ENCODE peak calls at places on chromosomes 7 and 10, in nine cellular contexts. U is T follicular helper cell; D is effector memory CD4-positive, alpha-beta T cell; A is HepG2; K is immature natural killer cell; C is tibial artery; V is stimulated activated CD4-positive, alpha-beta T cell treated with anti-CD3 and anti-CD28 coated beads, Interleukin-4, amount 100 ng/mL, for 4 hours; O is heart left ventricle; H is HCT116. W is an unnamed sample.

GRCh38 chr10:13453896-13454295 is 74.9 kb downstream of the BEND7 start:
- DNase-seq in U (no peak), D (no peak), A (no peak), K (no peak), C (no peak), V (peak), O (no peak), H (no peak), W (no peak)

GRCh38 chr7:130486963-130487324 is 4.9 kb upstream of the MEST start:
- DNase-seq in U (no peak), D (no peak), A (no peak), K (no peak), C (no peak), V (no peak), O (no peak), H (no peak), W (no peak)

GRCh38 chr7:16436306-16436705 is 15.0 kb upstream of the CRPPA start:
- DNase-seq in U (no peak), D (no peak), A (no peak), K (no peak), C (no peak), V (no peak), O (no peak), H (no peak), W (no peak)

GRCh38 chr7:67590649-67591048 is 594.0 kb downstream of the TYW1 start:
- DNase-seq in U (no peak), D (no peak), A (no peak), K (no peak), C (no peak), V (no peak), O (no peak), H (no peak), W (no peak)

GRCh38 chr7:1696671-1697498 is 26.8 kb downstream of the ELFN1 start:
- DNase-seq in U (no peak), D (no peak), A (no peak), K (no peak), C (no peak), V (no peak), O (peak), H (no peak), W (peak)

GRCh38 chr10:30939643-30940042 is 92.0 kb downstream of the ZNF438 start:
- DNase-seq in U (no peak), D (no peak), A (no peak), K (no peak), C (no peak), V (no peak), O (no peak), H (no peak), W (no peak)

GRCh38 chr7:35039343-35039742 is 2.1 kb upstream of the DPY19L1 start:
- DNase-seq in U (no peak), D (no peak), A (no peak), K (no peak), C (no peak), V (no peak), O (no peak), H (no peak), W (no peak)

GRCh38 chr7:94100723-94101345 is 96.7 kb upstream of the BET1 start:
- DNase-seq in U (no peak), D (no peak), A (no peak), K (no peak), C (no peak), V (no peak), O (no peak), H (no peak), W (peak)

GRCh38 chr7:79290841-79291497 is 162.5 kb downstream of the MAGI2 start:
- DNase-seq in U (no peak), D (no peak), A (no peak), K (no peak), C (no peak), V (no peak), O (no peak), H (no peak), W (no peak)

GRCh38 chr7:149027055-149027454 is 1.2 kb downstream of the PDIA4 start:
- DNase-seq in U (no peak), D (no peak), A (no peak), K (no peak), C (no peak), V (no peak), O (no peak), H (no peak), W (no peak)

GRCh38 chr10:28939352-28940157 is 262.2 kb downstream of the BAMBI start:
- DNase-seq in U (no peak), D (no peak), A (peak), K (no peak), C (peak), V (no peak), O (peak), H (no peak), W (no peak)

GRCh38 chr7:70267381-70267780 is 669.1 kb downstream of the AUTS2 start:
- DNase-seq in U (no peak), D (no peak), A (no peak), K (no peak), C (no peak), V (no peak), O (no peak), H (no peak), W (no peak)

GRCh38 chr7:52297128-52297527 is 738.3 kb upstream of the POM121L12 start:
- DNase-seq in U (no peak), D (no peak), A (no peak), K (no peak), C (no peak), V (no peak), O (no peak), H (no peak), W (no peak)

GRCh38 chr7:47484923-47485639 is 96.8 kb downstream of the TNS3 start:
- DNase-seq in U (no peak), D (no peak), A (no peak), K (no peak), C (no peak), V (no peak), O (no peak), H (no peak), W (no peak)

GRCh38 chr7:156827587-156828203 is 65.3 kb downstream of the LMBR1 start:
- DNase-seq in U (no peak), D (no peak), A (no peak), K (no peak), C (no peak), V (no peak), O (no peak), H (peak), W (no peak)

GRCh38 chr10:74044419-74044818 is 46.5 kb downstream of the VCL start:
- DNase-seq in U (no peak), D (no peak), A (no peak), K (no peak), C (no peak), V (no peak), O (no peak), H (no peak), W (no peak)

GRCh38 chr10:33041783-33042437 is 83.9 kb upstream of the ITGB1 start:
- DNase-seq in U (no peak), D (no peak), A (no peak), K (no peak), C (no peak), V (no peak), O (no peak), H (no peak), W (no peak)

W was measured in chondrocyte.